ENCODE peak calls at places on chromosomes 11 and 22, in seven cellular contexts. V, C, I, O, K, R and X are unnamed samples.

GRCh38 chr11:68215087-68215445 is 2.0 kb upstream of the KMT5B start:
- DNase-seq in V (no peak), C (no peak), I (no peak), O (no peak), K (no peak), R (no peak), X (no peak)

GRCh38 chr11:17224727-17225126 is 16.9 kb upstream of the PIK3C2A start:
- DNase-seq in V (no peak), C (no peak), I (peak; percentile 61), O (no peak), K (no peak), R (no peak), X (no peak)

GRCh38 chr11:78929092-78929905 is 354.6 kb upstream of the NARS2 start:
- DNase-seq in V (no peak), C (no peak), I (no peak), O (no peak), K (no peak), R (no peak), X (no peak)

GRCh38 chr22:42309865-42310264 is 39.4 kb upstream of the TCF20 start:
- DNase-seq in V (no peak), C (no peak), I (no peak), O (no peak), K (no peak), R (no peak), X (no peak)

GRCh38 chr11:44737222-44737621 is 10.5 kb downstream of the TSPAN18 start:
- DNase-seq in V (no peak), C (no peak), I (no peak), O (no peak), K (no peak), R (no peak), X (no peak)

GRCh38 chr11:118908931-118909618 is 16.7 kb downstream of the BCL9L start:
- DNase-seq in V (peak; percentile 70), C (no peak), I (peak; percentile 95), O (peak; percentile 83), K (peak; percentile 94), R (peak; percentile 72), X (no peak)

GRCh38 chr11:72607101-72607468 is 67.1 kb downstream of the PDE2A start:
- DNase-seq in V (no peak), C (no peak), I (no peak), O (no peak), K (no peak), R (no peak), X (no peak)

GRCh38 chr11:117900720-117901440 is 24.4 kb upstream of the FXYD6 start:
- DNase-seq in V (no peak), C (no peak), I (no peak), O (no peak), K (no peak), R (no peak), X (no peak)

GRCh38 chr22:39718206-39718605 is 147.7 kb downstream of the CACNA1I start:
- DNase-seq in V (no peak), C (no peak), I (no peak), O (no peak), K (no peak), R (no peak), X (no peak)

GRCh38 chr11:69316941-69317340 is 23.0 kb downstream of the MYEOV start:
- DNase-seq in V (no peak), C (no peak), I (no peak), O (no peak), K (no peak), R (no peak), X (no peak)

GRCh38 chr11:75031224-75031753 is 42.6 kb downstream of the NEU3 start:
- DNase-seq in V (no peak), C (no peak), I (peak; percentile 87), O (peak; percentile 43), K (peak; percentile 82), R (no peak), X (no peak)

GRCh38 chr22:23688121-23688520 is 2.7 kb upstream of the RGL4 start:
- DNase-seq in V (no peak), C (no peak), I (no peak), O (no peak), K (no peak), R (peak; percentile 19), X (no peak)

GRCh38 chr22:23781533-23781932 is 5.2 kb upstream of the SMARCB1 start:
- DNase-seq in V (no peak), C (peak; percentile 37), I (peak; percentile 49), O (no peak), K (no peak), R (no peak), X (no peak)

GRCh38 chr11:122791411-122791810 is 46.9 kb upstream of the CRTAM start:
- DNase-seq in V (no peak), C (no peak), I (no peak), O (no peak), K (no peak), R (no peak), X (no peak)

GRCh38 chr22:29136715-29137700 is 64.2 kb downstream of the KREMEN1 start:
- DNase-seq in V (no peak), C (no peak), I (no peak), O (no peak), K (no peak), R (no peak), X (no peak)

GRCh38 chr11:115627666-115628460 is 123.6 kb upstream of the CADM1 start:
- DNase-seq in V (no peak), C (no peak), I (no peak), O (no peak), K (no peak), R (no peak), X (no peak)

GRCh38 chr11:95650271-95650670 is 139.3 kb downstream of the FAM76B start:
- DNase-seq in V (no peak), C (no peak), I (no peak), O (no peak), K (no peak), R (no peak), X (no peak)

GRCh38 chr11:95652002-95652472 is 137.5 kb downstream of the FAM76B start:
- DNase-seq in V (peak; percentile 16), C (no peak), I (no peak), O (no peak), K (no peak), R (no peak), X (no peak)

GRCh38 chr11:95653099-95653498 is 136.5 kb downstream of the FAM76B start:
- DNase-seq in V (no peak), C (no peak), I (no peak), O (no peak), K (no peak), R (no peak), X (no peak)

GRCh38 chr11:95647805-95648379 is 141.7 kb downstream of the FAM76B start:
- DNase-seq in V (no peak), C (no peak), I (no peak), O (no peak), K (no peak), R (no peak), X (no peak)

GRCh38 chr11:95647355-95647754 is 142.2 kb downstream of the FAM76B start:
- DNase-seq in V (peak; percentile 76), C (no peak), I (peak; percentile 44), O (no peak), K (no peak), R (no peak), X (no peak)
- H3K4me3 ChIP-seq in V (no peak overlapping the region), C (no peak overlapping the region), I (no peak overlapping the region), O (no peak overlapping the region), K (no peak overlapping the region), R (no peak overlapping the region), X (no peak overlapping the region)

DNA sequence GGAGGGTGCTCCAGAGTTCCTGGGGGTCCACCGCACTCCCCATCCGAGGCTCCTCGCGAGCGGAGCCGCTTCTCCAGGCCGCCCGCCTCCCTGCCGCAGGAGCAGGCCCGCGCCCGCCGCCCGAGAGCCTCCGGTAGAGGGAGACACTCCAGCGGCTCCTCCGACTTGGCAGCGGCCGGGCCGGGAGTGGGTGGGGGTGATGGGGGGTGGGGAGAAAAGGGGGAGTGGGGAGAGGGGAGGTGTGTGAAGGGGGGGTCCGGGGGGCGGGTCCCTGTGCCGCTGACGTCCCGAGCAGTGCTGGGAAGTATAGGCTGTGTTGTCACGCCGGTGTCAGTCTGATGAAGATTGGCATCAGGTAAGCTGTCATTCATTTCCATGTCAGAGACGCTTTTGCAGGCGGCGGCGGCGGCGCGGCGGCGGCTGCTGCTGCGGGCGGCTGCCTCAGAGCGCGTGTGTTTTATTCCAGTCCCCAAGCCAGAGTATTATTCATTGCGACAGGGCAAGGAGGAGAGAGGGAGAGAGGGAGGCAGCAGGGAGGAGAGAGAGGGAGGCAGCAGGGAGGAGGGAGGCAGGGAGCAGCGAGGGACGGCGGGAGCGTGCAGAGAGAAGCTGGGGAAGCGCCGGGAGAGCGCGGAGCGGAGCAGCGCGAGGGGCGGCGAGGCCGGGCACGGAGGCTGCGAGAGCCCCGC is at the start of gene PKNOX2:
- DNase-seq in V (peak; percentile 69), C (peak; percentile 47), I (peak; percentile 88), O (no peak), K (no peak), R (peak; percentile 73), X (peak; percentile 59)
- TF ChIP-seq CTCF in V (peak; percentile 50), C (peak; percentile 43), I (peak; percentile 46), O (peak; percentile 71), K (peak; percentile 83), R (peak; percentile 22), X (no peak)

DNA sequence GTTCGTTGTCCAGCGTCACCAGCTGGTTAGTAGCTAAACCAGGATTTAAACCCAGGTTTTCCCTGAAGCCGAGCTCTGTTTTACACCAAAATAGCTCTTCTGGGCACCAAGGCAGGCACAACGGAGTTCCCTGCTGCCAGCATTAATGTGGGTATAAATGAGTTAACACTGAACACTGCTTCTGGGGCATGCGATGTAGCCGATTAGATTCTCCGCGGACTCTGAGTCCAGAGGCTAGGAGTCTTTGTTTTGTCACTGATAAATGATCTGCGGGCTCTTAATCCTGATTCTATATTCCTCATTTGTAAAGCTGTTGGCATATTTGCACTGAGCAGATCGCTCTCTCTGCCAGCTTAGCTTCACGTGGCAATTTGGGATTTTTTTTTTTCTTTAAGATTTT is 16.8 kb upstream of the LDLRAD3 start:
- DNase-seq in V (no peak), C (no peak), I (no peak), O (no peak), K (no peak), R (no peak), X (no peak)
- H3K4me3 ChIP-seq in V (no peak overlapping the region), C (no peak overlapping the region), I (no peak overlapping the region), O (no peak overlapping the region), K (no peak overlapping the region), R (no peak overlapping the region), X (no peak overlapping the region)

GRCh38 chr11:30967579-30967978 is 381.4 kb upstream of the MPPED2 start:
- DNase-seq in V (no peak), C (no peak), I (no peak), O (no peak), K (no peak), R (no peak), X (no peak)
- TF ChIP-seq CTCF in V (no peak), C (no peak), I (no peak), O (no peak), K (no peak), R (no peak), X (no peak)

DNA sequence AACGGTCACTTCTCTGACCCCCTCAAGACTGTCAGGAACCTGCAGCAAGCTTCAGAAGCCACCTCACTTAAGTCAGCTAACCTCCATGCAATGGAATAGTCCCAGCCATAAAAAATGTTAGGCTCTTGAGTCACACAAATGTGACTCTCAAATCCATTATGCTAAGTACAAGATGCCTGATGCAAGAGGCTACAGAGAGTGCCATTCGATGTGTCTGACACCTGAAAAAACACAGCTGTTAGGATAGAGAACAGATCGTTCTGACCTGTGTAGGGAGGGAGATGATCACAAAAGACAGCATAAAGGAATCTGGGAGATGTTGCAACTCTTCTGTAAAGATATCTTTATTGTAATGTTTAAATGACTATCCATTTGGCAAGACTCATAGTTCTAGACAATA is 712.4 kb downstream of the TBC1D22A start:
- DNase-seq in V (no peak), C (no peak), I (no peak), O (no peak), K (peak; percentile 68), R (no peak), X (no peak)
- H3K4me3 ChIP-seq in V (no peak overlapping the region), C (no peak overlapping the region), I (no peak overlapping the region), O (no peak overlapping the region), K (no peak overlapping the region), R (no peak overlapping the region), X (no peak overlapping the region)